ENCODE peak calls at places on chromosomes 2 and 18, in seven cellular contexts. L is stimulated activated CD4-positive, alpha-beta T cell treated with anti-CD3 and anti-CD28 coated beads, TNF-alpha, amount 100 ng/mL, for 4 hours; Q is sigmoid colon; P is activated T-cell treated with anti-CD3 and anti-CD28 coated beads for 1 hour; U is stimulated activated CD8-positive, alpha-beta memory T cell treated with anti-CD3 and anti-CD28 coated beads, Interleukin-2, amount 100 ng/mL, for 48 hours; C is posterior cingulate gyrus; X is progenitor cell of endocrine pancreas. D is an unnamed sample.

GRCh38 chr2:33497177-33497787 is 20.8 kb downstream of the RASGRP3 start:
- DNase-seq in L (no peak), Q (no peak), P (no peak), U (no peak), C (no peak), X (no peak), D (no peak)

GRCh38 chr2:56583796-56584313 is 400.1 kb downstream of the CCDC85A start:
- DNase-seq in L (no peak), Q (no peak), P (no peak), U (no peak), C (no peak), X (no peak), D (no peak)

GRCh38 chr18:31486165-31486564 is 11.8 kb upstream of the DSG2 start:
- DNase-seq in L (no peak), Q (no peak), P (no peak), U (no peak), C (no peak), X (no peak), D (no peak)

GRCh38 chr2:23549821-23550535 is 165.0 kb downstream of the KLHL29 start:
- DNase-seq in L (no peak), Q (no peak), P (no peak), U (no peak), C (peak), X (no peak), D (no peak)

GRCh38 chr2:11669454-11670291 is at the start of gene NTSR2:
- DNase-seq in L (no peak), Q (peak), P (no peak), U (peak), C (peak), X (peak), D (peak)

GRCh38 chr18:57586243-57587049 is at the start of gene FECH:
- DNase-seq in L (peak), Q (peak), P (peak), U (peak), C (peak), X (peak), D (peak)

GRCh38 chr2:10527585-10527984 is 79.5 kb upstream of the ODC1 start:
- DNase-seq in L (no peak), Q (peak), P (no peak), U (no peak), C (no peak), X (no peak), D (peak)

GRCh38 chr2:239819091-239819973 is 205.8 kb downstream of the NDUFA10 start:
- DNase-seq in L (no peak), Q (peak), P (no peak), U (no peak), C (no peak), X (peak), D (peak)

GRCh38 chr2:10444463-10444862 is 3.7 kb downstream of the ODC1 start:
- DNase-seq in L (no peak), Q (no peak), P (no peak), U (peak), C (no peak), X (no peak), D (no peak)

GRCh38 chr2:74740395-74741075 is 86.5 kb downstream of the SEMA4F start:
- DNase-seq in L (no peak), Q (no peak), P (no peak), U (no peak), C (no peak), X (no peak), D (no peak)

GRCh38 chr2:236672606-236673005 is 103.0 kb downstream of the ACKR3 start:
- DNase-seq in L (no peak), Q (no peak), P (no peak), U (no peak), C (no peak), X (peak), D (no peak)

GRCh38 chr2:188600536-188601210 is 309.0 kb downstream of the GULP1 start:
- DNase-seq in L (no peak), Q (no peak), P (no peak), U (no peak), C (no peak), X (no peak), D (no peak)

GRCh38 chr2:19667085-19667484 is 234.7 kb downstream of the TTC32 start:
- DNase-seq in L (no peak), Q (no peak), P (no peak), U (no peak), C (no peak), X (no peak), D (no peak)